ENCODE peak calls at places on chromosomes 13 and 19, in five cellular contexts. One of them, this sample, is unnamed.
A peak's percentile ranks its signal among the peaks of the same experiment; 100 is the strongest.

GRCh38 chr19:56671613-56671994 is at the start of gene ZNF835:
- DNase-seq in lower lobe of right lung: peak; percentile 94
- DNase-seq in foreskin fibroblast: peak; percentile 66
- DNase-seq in breast epithelium: peak; percentile 77
- DNase-seq in tibial artery: peak; percentile 94
- DNase-seq in this sample: no peak

GRCh38 chr19:30054210-30054609 is 112.2 kb downstream of the URI1 start:
- DNase-seq in lower lobe of right lung: no peak
- DNase-seq in tibial artery: no peak
- DNase-seq in foreskin fibroblast: no peak
- DNase-seq in breast epithelium: no peak
- DNase-seq in this sample: no peak

GRCh38 chr13:79501538-79502232 is 20.7 kb downstream of the NDFIP2 start:
- DNase-seq in lower lobe of right lung: no peak
- DNase-seq in foreskin fibroblast: peak; percentile 38
- DNase-seq in breast epithelium: no peak
- DNase-seq in tibial artery: no peak
- DNase-seq in this sample: no peak

GRCh38 chr13:102359264-102359663 is 42.6 kb downstream of the FGF14 start:
- DNase-seq in lower lobe of right lung: no peak
- DNase-seq in tibial artery: no peak
- DNase-seq in breast epithelium: no peak
- DNase-seq in foreskin fibroblast: no peak
- DNase-seq in this sample: no peak

GRCh38 chr13:65093352-65093751 is 2136.8 kb downstream of the PCDH9 start:
- DNase-seq in lower lobe of right lung: no peak
- DNase-seq in foreskin fibroblast: no peak
- DNase-seq in breast epithelium: no peak
- DNase-seq in tibial artery: no peak
- DNase-seq in this sample: no peak

GRCh38 chr19:15248648-15249559 is 16.7 kb upstream of the EPHX3 start:
- DNase-seq in foreskin fibroblast: peak; percentile 95
- DNase-seq in breast epithelium: peak; percentile 48
- DNase-seq in lower lobe of right lung: peak; percentile 64
- DNase-seq in tibial artery: peak; percentile 96
- DNase-seq in this sample: peak; percentile 63

GRCh38 chr13:79108914-79109643 is 297.0 kb downstream of the RBM26 start:
- DNase-seq in breast epithelium: no peak
- DNase-seq in lower lobe of right lung: no peak
- DNase-seq in foreskin fibroblast: no peak
- DNase-seq in tibial artery: no peak
- DNase-seq in this sample: no peak

GRCh38 chr13:109246001-109246400 is 540.4 kb downstream of the IRS2 start:
- DNase-seq in lower lobe of right lung: no peak
- DNase-seq in foreskin fibroblast: no peak
- DNase-seq in breast epithelium: no peak
- DNase-seq in tibial artery: no peak
- DNase-seq in this sample: no peak

GRCh38 chr19:55700813-55701212 is 25.8 kb downstream of the EPN1 start:
- DNase-seq in tibial artery: peak; percentile 47
- DNase-seq in lower lobe of right lung: peak; percentile 36
- DNase-seq in breast epithelium: no peak
- DNase-seq in foreskin fibroblast: no peak
- DNase-seq in this sample: no peak

GRCh38 chr19:29551774-29552173 is 26.0 kb downstream of the VSTM2B start:
- DNase-seq in lower lobe of right lung: no peak
- DNase-seq in breast epithelium: no peak
- DNase-seq in tibial artery: peak; percentile 29
- DNase-seq in foreskin fibroblast: no peak
- DNase-seq in this sample: no peak

GRCh38 chr19:34429553-34429952 is 1.4 kb downstream of the UBA2 start:
- DNase-seq in tibial artery: no peak
- DNase-seq in lower lobe of right lung: no peak
- DNase-seq in breast epithelium: no peak
- DNase-seq in foreskin fibroblast: no peak
- DNase-seq in this sample: no peak

GRCh38 chr13:94595006-94595942 is 678 bp downstream of the TGDS start:
- DNase-seq in lower lobe of right lung: no peak
- DNase-seq in breast epithelium: no peak
- DNase-seq in foreskin fibroblast: peak; percentile 54
- DNase-seq in tibial artery: no peak
- DNase-seq in this sample: no peak

GRCh38 chr13:87736849-87737400 is 65.8 kb downstream of the SLITRK5 start:
- DNase-seq in foreskin fibroblast: no peak
- DNase-seq in tibial artery: no peak
- DNase-seq in breast epithelium: no peak
- DNase-seq in lower lobe of right lung: no peak
- DNase-seq in this sample: no peak

GRCh38 chr13:40206241-40207109 is 460.0 kb downstream of the FOXO1 start:
- DNase-seq in lower lobe of right lung: no peak
- DNase-seq in tibial artery: no peak
- DNase-seq in foreskin fibroblast: peak; percentile 27
- DNase-seq in breast epithelium: no peak
- DNase-seq in this sample: no peak

GRCh38 chr13:52845766-52846566 is 2.5 kb downstream of the PCDH8 start:
- DNase-seq in breast epithelium: no peak
- DNase-seq in lower lobe of right lung: peak; percentile 47
- DNase-seq in tibial artery: no peak
- DNase-seq in foreskin fibroblast: peak; percentile 10
- DNase-seq in this sample: no peak

GRCh38 chr13:31166591-31166990 is 4.9 kb upstream of the HSPH1 start:
- DNase-seq in tibial artery: no peak
- DNase-seq in foreskin fibroblast: no peak
- DNase-seq in lower lobe of right lung: no peak
- DNase-seq in breast epithelium: no peak
- DNase-seq in this sample: no peak

GRCh38 chr19:54209058-54209747 is 8.5 kb downstream of the RPS9 start:
- DNase-seq in foreskin fibroblast: peak; percentile 29
- DNase-seq in lower lobe of right lung: no peak
- DNase-seq in tibial artery: no peak
- DNase-seq in breast epithelium: no peak
- DNase-seq in this sample: no peak

GRCh38 chr13:105307776-105308175 is 1227.7 kb downstream of the EFNB2 start:
- DNase-seq in foreskin fibroblast: no peak
- DNase-seq in lower lobe of right lung: no peak
- DNase-seq in tibial artery: no peak
- DNase-seq in breast epithelium: no peak
- DNase-seq in this sample: no peak

GRCh38 chr13:102235689-102236088 is 166.2 kb downstream of the FGF14 start:
- DNase-seq in breast epithelium: no peak
- DNase-seq in lower lobe of right lung: no peak
- DNase-seq in foreskin fibroblast: no peak
- DNase-seq in tibial artery: no peak
- DNase-seq in this sample: no peak

GRCh38 chr13:23518231-23518630 is 52.0 kb upstream of the TNFRSF19 start:
- DNase-seq in lower lobe of right lung: no peak
- DNase-seq in tibial artery: no peak
- DNase-seq in foreskin fibroblast: no peak
- DNase-seq in breast epithelium: no peak
- DNase-seq in this sample: no peak

GRCh38 chr13:37645181-37645580 is 46.6 kb upstream of the POSTN start:
- DNase-seq in lower lobe of right lung: no peak
- DNase-seq in foreskin fibroblast: no peak
- DNase-seq in tibial artery: no peak
- DNase-seq in breast epithelium: no peak
- DNase-seq in this sample: no peak

GRCh38 chr13:107742544-107742943 is 472.8 kb downstream of the LIG4 start:
- DNase-seq in lower lobe of right lung: no peak
- DNase-seq in foreskin fibroblast: no peak
- DNase-seq in breast epithelium: no peak
- DNase-seq in tibial artery: no peak
- DNase-seq in this sample: no peak

GRCh38 chr19:18674616-18675015 is 8.9 kb upstream of the CRTC1 start:
- DNase-seq in lower lobe of right lung: no peak
- DNase-seq in foreskin fibroblast: peak; percentile 35
- DNase-seq in tibial artery: no peak
- DNase-seq in breast epithelium: no peak
- DNase-seq in this sample: no peak

GRCh38 chr13:36382030-36382429 is 35.8 kb upstream of the SPART start:
- DNase-seq in tibial artery: no peak
- DNase-seq in breast epithelium: no peak
- DNase-seq in lower lobe of right lung: no peak
- DNase-seq in foreskin fibroblast: no peak
- DNase-seq in this sample: no peak

GRCh38 chr19:896434-896833 is 3.1 kb downstream of the RNU6-9 start:
- DNase-seq in foreskin fibroblast: no peak
- DNase-seq in breast epithelium: no peak
- DNase-seq in lower lobe of right lung: no peak
- DNase-seq in tibial artery: no peak
- DNase-seq in this sample: no peak

GRCh38 chr19:898663-899062 is 5.4 kb downstream of the RNU6-9 start:
- DNase-seq in lower lobe of right lung: no peak
- DNase-seq in foreskin fibroblast: no peak
- DNase-seq in breast epithelium: no peak
- DNase-seq in tibial artery: no peak
- DNase-seq in this sample: no peak

GRCh38 chr19:896999-897398 is 3.7 kb downstream of the RNU6-9 start:
- DNase-seq in lower lobe of right lung: no peak
- DNase-seq in tibial artery: no peak
- DNase-seq in foreskin fibroblast: no peak
- DNase-seq in breast epithelium: no peak
- DNase-seq in this sample: no peak

GRCh38 chr19:899363-900301 is 6.3 kb downstream of the RNU6-9 start:
- DNase-seq in tibial artery: no peak
- DNase-seq in foreskin fibroblast: no peak
- DNase-seq in lower lobe of right lung: no peak
- DNase-seq in breast epithelium: no peak
- DNase-seq in this sample: no peak

GRCh38 chr19:897442-898039 is 4.3 kb downstream of the RNU6-9 start:
- DNase-seq in foreskin fibroblast: no peak
- DNase-seq in breast epithelium: no peak
- DNase-seq in lower lobe of right lung: no peak
- DNase-seq in tibial artery: no peak
- DNase-seq in this sample: no peak
- TF ChIP-seq CTCF in foreskin fibroblast: no peak
- TF ChIP-seq CTCF in breast epithelium: no peak
- TF ChIP-seq CTCF in lower lobe of right lung: no peak
- TF ChIP-seq CTCF in tibial artery: no peak
- TF ChIP-seq CTCF in this sample: no peak

GRCh38 chr19:17581211-17581874 is 25.9 kb downstream of the COLGALT1 start:
- DNase-seq in breast epithelium: no peak
- DNase-seq in lower lobe of right lung: no peak
- DNase-seq in tibial artery: no peak
- DNase-seq in foreskin fibroblast: no peak
- DNase-seq in this sample: no peak

GRCh38 chr19:17580470-17581000 is 25.1 kb downstream of the COLGALT1 start:
- DNase-seq in breast epithelium: no peak
- DNase-seq in tibial artery: no peak
- DNase-seq in foreskin fibroblast: no peak
- DNase-seq in lower lobe of right lung: no peak
- DNase-seq in this sample: no peak

GRCh38 chr19:17584132-17584531 is 28.7 kb downstream of the COLGALT1 start:
- DNase-seq in tibial artery: no peak
- DNase-seq in lower lobe of right lung: no peak
- DNase-seq in foreskin fibroblast: no peak
- DNase-seq in breast epithelium: no peak
- DNase-seq in this sample: no peak

GRCh38 chr19:17579523-17580244 is 24.2 kb downstream of the COLGALT1 start:
- DNase-seq in foreskin fibroblast: peak; percentile 75
- DNase-seq in breast epithelium: no peak
- DNase-seq in tibial artery: no peak
- DNase-seq in lower lobe of right lung: peak; percentile 81
- DNase-seq in this sample: no peak

GRCh38 chr19:17582613-17583012 is 27.2 kb downstream of the COLGALT1 start:
- DNase-seq in lower lobe of right lung: no peak
- DNase-seq in breast epithelium: no peak
- DNase-seq in foreskin fibroblast: no peak
- DNase-seq in tibial artery: no peak
- DNase-seq in this sample: no peak
- TF ChIP-seq CTCF in lower lobe of right lung: no peak
- TF ChIP-seq CTCF in breast epithelium: no peak
- TF ChIP-seq CTCF in foreskin fibroblast: no peak
- TF ChIP-seq CTCF in tibial artery: no peak
- TF ChIP-seq CTCF in this sample: no peak

DNA sequence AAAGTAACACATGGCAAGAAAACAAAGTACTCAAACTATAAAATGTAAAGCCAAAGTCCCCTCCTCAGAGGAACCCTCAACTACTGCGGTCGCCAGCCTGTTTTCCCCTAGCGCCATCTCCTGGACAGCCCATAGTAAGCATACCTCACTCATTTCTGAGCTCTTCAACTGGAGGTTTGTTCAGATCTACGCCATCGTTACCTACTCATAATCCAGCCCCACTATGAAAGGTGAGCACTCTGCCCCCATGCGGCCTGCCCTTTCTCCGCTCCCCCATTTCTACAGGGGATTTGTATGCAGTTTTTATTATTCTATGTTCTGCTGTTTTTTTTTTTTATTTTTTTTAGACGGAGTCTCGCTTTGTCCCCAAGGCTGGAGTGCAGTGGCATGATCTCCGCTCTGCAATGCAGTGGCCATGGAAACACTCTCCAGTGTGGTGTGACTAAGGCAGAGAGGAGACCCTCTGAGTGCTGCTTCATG is 26.2 kb downstream of the OPA3 start:
- DNase-seq in tibial artery: no peak
- DNase-seq in foreskin fibroblast: peak; percentile 65
- DNase-seq in lower lobe of right lung: peak; percentile 53
- DNase-seq in breast epithelium: no peak
- DNase-seq in this sample: no peak
- TF ChIP-seq CTCF in tibial artery: peak; percentile 31
- TF ChIP-seq CTCF in foreskin fibroblast: peak; percentile 63
- TF ChIP-seq CTCF in lower lobe of right lung: peak; percentile 53
- TF ChIP-seq CTCF in breast epithelium: peak; percentile 62
- TF ChIP-seq CTCF in this sample: peak; percentile 60

GRCh38 chr13:42048625-42049453 is at the start of gene DGKH:
- DNase-seq in foreskin fibroblast: peak; percentile 89
- DNase-seq in lower lobe of right lung: peak; percentile 82
- DNase-seq in breast epithelium: peak; percentile 47
- DNase-seq in tibial artery: peak; percentile 93
- DNase-seq in this sample: peak; percentile 55
- TF ChIP-seq CTCF in foreskin fibroblast: no peak
- TF ChIP-seq CTCF in lower lobe of right lung: peak; percentile 16
- TF ChIP-seq CTCF in breast epithelium: no peak
- TF ChIP-seq CTCF in tibial artery: peak; percentile 23
- TF ChIP-seq CTCF in this sample: no peak

This sample was measured in AG09319.